ENCODE peak calls at places on chromosomes 3 and 15, in seven cellular contexts. G is hypothalamus, F is HFFc6, E is ACHN, Z is T-helper 2 cell, J is retina, T is thyroid gland. V is an unnamed sample.
A peak's percentile ranks its signal among the peaks of the same experiment; 100 is the strongest.

GRCh38 chr15:99635794-99636193 is 70.0 kb downstream of the MEF2A start:
- DNase-seq in G (no peak), F (no peak), E (no peak), Z (no peak), J (no peak), T (no peak), V (no peak)

GRCh38 chr15:72970965-72971746 is 81.1 kb upstream of the NEO1 start:
- DNase-seq in G (no peak), F (no peak), E (no peak), Z (no peak), J (peak; percentile 57), T (no peak), V (no peak)

GRCh38 chr3:133706033-133706432 is 40.2 kb upstream of the TF start:
- DNase-seq in G (no peak), F (no peak), E (no peak), Z (no peak), J (no peak), T (no peak), V (no peak)

GRCh38 chr3:57577786-57578185 is 19.4 kb downstream of the ARF4 start:
- DNase-seq in G (no peak), F (no peak), E (no peak), Z (no peak), J (no peak), T (peak; percentile 79), V (no peak)

GRCh38 chr3:49533031-49533430 is 21.2 kb upstream of the BSN start:
- DNase-seq in G (no peak), F (no peak), E (no peak), Z (no peak), J (no peak), T (no peak), V (no peak)

GRCh38 chr3:10459954-10460754 is 45.2 kb downstream of the ATP2B2 start:
- DNase-seq in G (no peak), F (peak; percentile 79), E (peak; percentile 90), Z (peak; percentile 19), J (peak; percentile 54), T (peak; percentile 71), V (peak; percentile 30)

GRCh38 chr3:87164245-87164644 is 62.9 kb upstream of the CHMP2B start:
- DNase-seq in G (no peak), F (no peak), E (no peak), Z (no peak), J (no peak), T (no peak), V (no peak)

GRCh38 chr15:89070197-89071124 is 17.8 kb upstream of the ABHD2 start:
- DNase-seq in G (no peak), F (no peak), E (peak; percentile 38), Z (no peak), J (no peak), T (no peak), V (no peak)

GRCh38 chr15:57003418-57003817 is 85.0 kb downstream of the TCF12 start:
- DNase-seq in G (no peak), F (peak; percentile 86), E (peak; percentile 28), Z (no peak), J (no peak), T (no peak), V (no peak)

GRCh38 chr3:111616417-111617105 is 21.4 kb upstream of the ZBED2 start:
- DNase-seq in G (no peak), F (peak; percentile 81), E (no peak), Z (peak; percentile 51), J (no peak), T (no peak), V (peak; percentile 33)

GRCh38 chr3:128849776-128850542 is 29.5 kb upstream of the ACAD9 start:
- DNase-seq in G (no peak), F (peak; percentile 26), E (peak; percentile 9), Z (no peak), J (peak; percentile 14), T (no peak), V (no peak)

GRCh38 chr3:160400631-160401150 is 1.2 kb downstream of the SMC4 start:
- DNase-seq in G (no peak), F (no peak), E (no peak), Z (no peak), J (peak; percentile 74), T (peak; percentile 54), V (no peak)

V was measured in naive thymus-derived CD8-positive, alpha-beta T cell.